ENCODE peak calls at places on chromosome 13, in seven cellular contexts. J is testis, A is breast epithelium, Y is tibial nerve, P is suprapubic skin, B is A549, K is transverse colon. D is an unnamed sample.

GRCh38 chr13:97798836-97799235 is 154.6 kb upstream of the IPO5 start:
- DNase-seq in P (no peak), A (no peak), J (no peak), K (no peak), Y (no peak), B (no peak), D (no peak)

GRCh38 chr13:98142427-98143156 is at the start of gene FARP1:
- DNase-seq in P (peak), B (peak), K (peak), A (peak), Y (peak), J (peak), D (peak)

GRCh38 chr13:45133396-45134118 is 13.2 kb downstream of the GTF2F2 start:
- DNase-seq in P (no peak), Y (no peak), B (peak), J (peak), A (no peak), K (no peak), D (no peak)

GRCh38 chr13:45219938-45220375 is 19.1 kb upstream of the KCTD4 start:
- DNase-seq in P (no peak), Y (no peak), K (no peak), B (peak), J (no peak), A (no peak), D (no peak)

GRCh38 chr13:75860935-75861334 is 224.8 kb downstream of the LMO7 start:
- DNase-seq in B (no peak), P (no peak), A (no peak), K (no peak), J (no peak), Y (no peak), D (no peak)

GRCh38 chr13:36072536-36072935 is 58.6 kb downstream of the DCLK1 start:
- DNase-seq in A (no peak), B (no peak), K (no peak), P (no peak), J (no peak), Y (no peak), D (no peak)

GRCh38 chr13:49733181-49733951 is 42.1 kb upstream of the EBPL start:
- DNase-seq in Y (no peak), J (no peak), P (no peak), K (no peak), B (no peak), A (peak), D (no peak)

GRCh38 chr13:23386533-23386932 is 47.0 kb downstream of the SACS start:
- DNase-seq in K (no peak), Y (no peak), A (no peak), B (no peak), P (no peak), J (no peak), D (no peak)

GRCh38 chr13:89352384-89352783 is 1681.2 kb downstream of the SLITRK5 start:
- DNase-seq in P (no peak), K (no peak), Y (no peak), J (no peak), A (no peak), B (no peak), D (no peak)

GRCh38 chr13:23979361-23980159 is 82.3 kb upstream of the C1QTNF9B start:
- DNase-seq in J (peak), Y (peak), P (peak), K (peak), A (peak), B (peak), D (peak)

GRCh38 chr13:29707876-29708543 is 112.5 kb upstream of the SLC7A1 start:
- DNase-seq in A (no peak), K (peak), J (peak), B (peak), Y (no peak), P (no peak), D (no peak)

GRCh38 chr13:97478247-97478646 is 44.3 kb downstream of the RAP2A start:
- DNase-seq in J (no peak), B (no peak), K (no peak), P (no peak), Y (no peak), A (no peak), D (no peak)

GRCh38 chr13:31835932-31836331 is 96.6 kb downstream of the RXFP2 start:
- DNase-seq in J (no peak), Y (no peak), K (no peak), P (no peak), A (no peak), B (no peak), D (no peak)

GRCh38 chr13:44470623-44471562 is 97.3 kb downstream of the SERP2 start:
- DNase-seq in P (no peak), K (no peak), B (peak), Y (no peak), A (no peak), J (no peak), D (no peak)

GRCh38 chr13:106372199-106373160 is 163.0 kb downstream of the EFNB2 start:
- DNase-seq in P (no peak), J (no peak), A (no peak), B (no peak), Y (no peak), K (no peak), D (no peak)

GRCh38 chr13:113584870-113585671 is 518 bp downstream of the TFDP1 start:
- DNase-seq in J (peak), B (peak), Y (no peak), K (peak), P (peak), A (no peak), D (no peak)

GRCh38 chr13:111115841-111116500 is 861 bp downstream of the ARHGEF7 start:
- DNase-seq in B (no peak), Y (peak), P (no peak), J (peak), A (no peak), K (peak), D (no peak)

GRCh38 chr13:64314286-64314685 is 2898.6 kb upstream of the PCDH20 start:
- DNase-seq in P (no peak), A (no peak), Y (no peak), B (no peak), K (no peak), J (no peak), D (no peak)

GRCh38 chr13:30526612-30527217 is 61.0 kb upstream of the HMGB1 start:
- DNase-seq in B (no peak), Y (no peak), J (no peak), A (no peak), P (peak), K (no peak), D (no peak)

GRCh38 chr13:71249031-71249430 is 618.0 kb downstream of the DACH1 start:
- DNase-seq in K (no peak), J (no peak), B (no peak), Y (no peak), P (no peak), A (no peak), D (no peak)

GRCh38 chr13:32257649-32258048 is 57.5 kb downstream of the ZAR1L start:
- DNase-seq in A (no peak), Y (no peak), J (no peak), K (no peak), P (no peak), B (no peak), D (no peak)

GRCh38 chr13:48189122-48189521 is 43.9 kb upstream of the ITM2B start:
- DNase-seq in Y (no peak), P (no peak), A (no peak), B (no peak), K (no peak), J (no peak), D (no peak)

GRCh38 chr13:83692800-83693199 is 189.5 kb downstream of the SLITRK1 start:
- DNase-seq in K (no peak), B (no peak), J (no peak), P (no peak), A (no peak), Y (no peak), D (no peak)

GRCh38 chr13:50693755-50694154 is 149.7 kb downstream of the DLEU7 start:
- DNase-seq in A (no peak), K (no peak), Y (no peak), B (no peak), P (no peak), J (peak), D (no peak)

GRCh38 chr13:21894091-21894490 is 223.2 kb downstream of the FGF9 start:
- DNase-seq in B (no peak), P (no peak), Y (no peak), J (no peak), K (peak), A (no peak), D (no peak)

DNA sequence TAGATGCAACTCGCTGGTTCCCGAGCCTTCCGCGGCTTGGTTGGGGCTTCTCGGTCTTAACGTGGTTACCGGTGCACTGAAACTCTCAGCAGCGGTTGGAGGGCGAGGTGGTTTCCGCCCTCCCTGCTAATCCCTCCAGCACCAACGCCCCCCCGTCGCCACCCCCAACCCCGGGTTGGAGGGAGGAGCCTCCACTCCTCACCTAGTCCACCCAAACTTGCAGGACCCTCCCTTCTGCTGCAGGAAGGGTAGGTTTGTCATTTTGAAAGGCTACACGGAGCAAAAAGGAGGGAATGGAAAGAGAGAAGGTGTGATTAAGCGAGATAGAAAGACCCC is 465.0 kb downstream of the ITGBL1 start:
- DNase-seq in K (no peak), A (no peak), B (no peak), Y (no peak), P (no peak), J (no peak), D (no peak)
- H3K4me3 ChIP-seq in K (no peak), A (no peak), B (no peak), Y (no peak), P (no peak), J (no peak), D (no peak)

DNA sequence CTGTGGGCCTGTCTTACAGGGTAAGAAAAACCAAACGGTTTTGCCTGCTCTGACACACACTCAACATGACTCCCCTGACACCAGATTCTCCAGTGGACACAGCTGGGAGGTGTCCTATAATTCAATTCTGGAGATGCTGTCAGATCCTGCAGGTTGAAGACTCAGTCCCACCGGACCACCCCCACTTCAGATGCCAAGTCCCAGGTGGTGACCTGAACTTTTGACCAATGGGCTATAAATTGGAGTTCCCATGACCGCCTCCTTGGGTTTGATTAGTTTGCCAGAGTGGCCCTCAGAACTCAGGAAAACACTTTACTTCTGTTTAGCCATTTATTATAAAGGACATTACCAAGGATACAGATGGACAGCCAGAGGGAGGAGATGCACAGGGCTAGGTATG is 52.6 kb downstream of the RGCC start:
- DNase-seq in B (no peak), J (no peak), P (no peak), K (no peak), Y (no peak), A (no peak), D (no peak)
- TF ChIP-seq POLR2A in B (no peak), J (no peak), P (no peak), K (no peak), Y (no peak), A (no peak), D (no peak)

GRCh38 chr13:74062933-74063332 is 71.3 kb downstream of the KLF12 start:
- DNase-seq in J (peak), Y (no peak), K (peak), P (no peak), A (no peak), B (no peak), D (no peak)
- H3K4me3 ChIP-seq in J (no peak), Y (no peak), K (peak), P (no peak), A (peak), B (no peak), D (no peak)

DNA sequence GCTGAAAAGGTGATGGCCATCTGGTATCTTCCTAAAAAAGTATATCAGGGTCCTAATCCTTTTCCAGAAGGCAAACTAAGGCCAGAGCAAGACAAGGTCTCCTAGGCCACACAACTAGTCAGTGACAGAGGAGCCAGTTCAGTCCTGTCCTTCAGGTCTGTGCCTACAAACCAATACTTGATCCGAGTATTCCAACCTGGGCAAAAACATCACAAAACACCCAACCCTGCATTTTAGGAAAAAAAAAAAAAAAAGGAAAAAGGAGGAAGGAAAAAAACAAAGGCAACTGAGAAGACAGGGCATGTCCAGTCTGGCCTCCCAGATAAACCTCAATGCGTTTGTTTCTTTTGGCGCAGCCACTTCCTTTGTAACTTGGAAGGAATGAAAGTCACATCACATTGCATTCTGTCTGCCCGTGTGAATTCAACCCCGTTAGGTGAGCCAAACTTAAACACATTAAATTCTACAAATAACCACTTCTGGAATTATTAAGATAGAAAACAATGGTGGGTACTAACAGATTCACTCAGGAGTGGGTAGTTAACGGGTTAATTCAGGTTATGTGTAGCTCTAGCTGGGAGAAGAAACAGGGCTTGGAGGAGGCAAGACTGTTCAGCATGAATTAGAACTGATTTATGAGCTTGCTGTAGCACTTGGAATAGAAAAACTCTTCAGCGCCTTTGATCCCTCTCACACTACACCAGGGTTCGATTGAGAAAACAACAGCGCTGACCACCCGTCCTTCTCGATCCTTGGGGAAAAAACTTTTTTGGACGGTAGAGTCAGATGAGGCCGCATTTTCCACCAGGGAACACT is 43.0 kb upstream of the HNRNPA1L2 start:
- DNase-seq in K (no peak), Y (no peak), P (no peak), A (peak), J (peak), B (no peak), D (peak)
- TF ChIP-seq POLR2A in K (no peak), Y (no peak), P (no peak), A (no peak), J (no peak), B (no peak), D (no peak)